ENCODE peak calls at places on chromosomes 7 and 10, in four cellular contexts. C, E, K and O are unnamed samples.

GRCh38 chr10:24408365-24408764 is 199.4 kb downstream of the KIAA1217 start:
- DNase-seq in C (no peak), K (no peak), E (no peak), O (no peak)

GRCh38 chr7:114086906-114087651 is 168.3 kb upstream of the PPP1R3A start:
- DNase-seq in K (peak), E (no peak), C (no peak), O (no peak)

GRCh38 chr7:51376420-51377092 is 59.9 kb upstream of the COBL start:
- DNase-seq in C (no peak), K (no peak), E (no peak), O (peak)

GRCh38 chr7:87398441-87398840 is 53.0 kb downstream of the CROT start:
- DNase-seq in E (no peak), K (no peak), C (no peak), O (peak)

GRCh38 chr7:70092314-70093303 is 494.3 kb downstream of the AUTS2 start:
- DNase-seq in C (no peak), K (no peak), E (peak), O (no peak)

GRCh38 chr10:49632406-49633317 is 18.8 kb downstream of the CHAT start:
- DNase-seq in C (no peak), K (no peak), E (no peak), O (peak)

GRCh38 chr10:46282460-46283216 is 4.2 kb upstream of the ANTXRL start:
- DNase-seq in E (no peak), C (peak), K (peak), O (peak)

GRCh38 chr10:26593896-26594295 is 103.6 kb upstream of the PDSS1 start:
- DNase-seq in E (no peak), C (no peak), K (peak), O (peak)

GRCh38 chr10:22611425-22612111 is 102.8 kb downstream of the PIP4K2A start:
- DNase-seq in C (no peak), E (no peak), K (peak), O (no peak)

GRCh38 chr10:100089241-100089640 is 7.6 kb upstream of the CPN1 start:
- DNase-seq in C (no peak), K (no peak), E (no peak), O (no peak)